ENCODE peak calls at places on chromosomes 2 and 18, in five cellular contexts. A is kidney, P is psoas muscle, F is fibroblast of pulmonary artery, H is progenitor cell of endocrine pancreas. R is an unnamed sample.

GRCh38 chr2:176508984-176509383 is 239.7 kb downstream of the MTX2 start:
- DNase-seq in A (no peak), P (no peak), F (no peak), H (no peak), R (no peak)

GRCh38 chr2:152415811-152416210 is 80.8 kb downstream of the FMNL2 start:
- DNase-seq in A (no peak), P (no peak), F (peak; percentile 66), H (no peak), R (no peak)

GRCh38 chr2:203705184-203705583 is 1.3 kb upstream of the CD28 start:
- DNase-seq in A (no peak), P (no peak), F (no peak), H (no peak), R (no peak)

GRCh38 chr2:236607471-236608307 is 38.1 kb downstream of the ACKR3 start:
- DNase-seq in A (no peak), P (no peak), F (peak; percentile 3), H (no peak), R (no peak)

GRCh38 chr2:128643221-128644065 is 324.8 kb upstream of the HS6ST1 start:
- DNase-seq in A (peak; percentile 32), P (no peak), F (no peak), H (peak; percentile 3), R (peak; percentile 4)

GRCh38 chr2:63261222-63261621 is 210.6 kb downstream of the OTX1 start:
- DNase-seq in A (no peak), P (no peak), F (no peak), H (no peak), R (no peak)

GRCh38 chr2:240840435-240841060 is 20.5 kb upstream of the KIF1A start:
- DNase-seq in A (peak; percentile 74), P (no peak), F (peak; percentile 75), H (peak; percentile 78), R (peak; percentile 82)

GRCh38 chr18:66632771-66633170 is 28.9 kb upstream of the CDH19 start:
- DNase-seq in A (no peak), P (no peak), F (peak; percentile 29), H (no peak), R (no peak)

GRCh38 chr18:63302647-63303405 is 16.7 kb downstream of the BCL2 start:
- DNase-seq in A (no peak), P (no peak), F (no peak), H (no peak), R (no peak)

GRCh38 chr2:240394549-240394948 is 40.9 kb upstream of the GPC1 start:
- DNase-seq in A (peak; percentile 49), P (no peak), F (no peak), H (no peak), R (no peak)

GRCh38 chr2:52844701-52845423 is 922.7 kb upstream of the CHAC2 start:
- DNase-seq in A (no peak), P (no peak), F (peak; percentile 21), H (no peak), R (no peak)

GRCh38 chr2:119484834-119485233 is 39.4 kb downstream of the SCTR start:
- DNase-seq in A (peak; percentile 51), P (no peak), F (no peak), H (no peak), R (no peak)

GRCh38 chr18:49767111-49768050 is 46.0 kb downstream of the ACAA2 start:
- DNase-seq in A (no peak), P (no peak), F (peak; percentile 41), H (no peak), R (peak; percentile 46)

GRCh38 chr2:196591004-196591403 is 48.5 kb upstream of the CCDC150 start:
- DNase-seq in A (no peak), P (no peak), F (no peak), H (no peak), R (no peak)

GRCh38 chr2:52416340-52416739 is 1351.3 kb upstream of the CHAC2 start:
- DNase-seq in A (no peak), P (no peak), F (peak; percentile 16), H (no peak), R (no peak)

GRCh38 chr2:203763425-203764272 is 57.2 kb downstream of the CD28 start:
- DNase-seq in A (no peak), P (no peak), F (no peak), H (no peak), R (no peak)

GRCh38 chr2:163859951-163860350 is 124.1 kb upstream of the FIGN start:
- DNase-seq in A (no peak), P (no peak), F (no peak), H (no peak), R (no peak)

GRCh38 chr2:241559489-241560180 is 1.1 kb downstream of the BOK start:
- DNase-seq in A (peak; percentile 84), P (no peak), F (peak; percentile 59), H (no peak), R (peak; percentile 13)

GRCh38 chr2:241577413-241578122 is 19.0 kb downstream of the BOK start:
- DNase-seq in A (peak; percentile 51), P (no peak), F (peak; percentile 52), H (no peak), R (no peak)

GRCh38 chr2:121519153-121519552 is 11.5 kb upstream of the RNU4ATAC start:
- DNase-seq in A (no peak), P (peak; percentile 33), F (no peak), H (no peak), R (no peak)

GRCh38 chr2:128593518-128594272 is 275.0 kb upstream of the HS6ST1 start:
- DNase-seq in A (no peak), P (no peak), F (peak; percentile 54), H (no peak), R (no peak)

GRCh38 chr2:149741646-149742045 is 154.1 kb upstream of the MMADHC start:
- DNase-seq in A (no peak), P (no peak), F (peak; percentile 86), H (no peak), R (no peak)

GRCh38 chr2:239161711-239162140 is 239.1 kb downstream of the HDAC4 start:
- DNase-seq in A (peak; percentile 58), P (peak; percentile 9), F (no peak), H (no peak), R (peak; percentile 2)

GRCh38 chr2:111119004-111119846 is 1.5 kb upstream of the BCL2L11 start:
- DNase-seq in A (peak; percentile 78), P (no peak), F (no peak), H (no peak), R (peak; percentile 44)

GRCh38 chr18:51447351-51447896 is 249.9 kb upstream of the MEX3C start:
- DNase-seq in A (no peak), P (peak; percentile 40), F (peak; percentile 22), H (no peak), R (no peak)

GRCh38 chr2:175576875-175577274 is 395.4 kb upstream of the ATP5MC3 start:
- DNase-seq in A (no peak), P (no peak), F (no peak), H (no peak), R (no peak)

GRCh38 chr2:185502351-185502750 is 236.3 kb upstream of the FSIP2 start:
- DNase-seq in A (no peak), P (no peak), F (no peak), H (no peak), R (peak; percentile 48)

GRCh38 chr2:95025406-95026319 is at the start of gene MAL:
- DNase-seq in A (peak; percentile 84), P (no peak), F (no peak), H (no peak), R (peak; percentile 71)

GRCh38 chr2:20062615-20063545 is 11.5 kb upstream of the LAPTM4A start:
- DNase-seq in A (no peak), P (peak; percentile 56), F (peak; percentile 52), H (no peak), R (no peak)

GRCh38 chr18:73669299-73669698 is 478.3 kb downstream of the FBXO15 start:
- DNase-seq in A (no peak), P (no peak), F (peak; percentile 77), H (no peak), R (no peak)

GRCh38 chr18:75247041-75247551 is 36.5 kb downstream of the TSHZ1 start:
- DNase-seq in A (no peak), P (no peak), F (peak; percentile 66), H (no peak), R (no peak)

DNA sequence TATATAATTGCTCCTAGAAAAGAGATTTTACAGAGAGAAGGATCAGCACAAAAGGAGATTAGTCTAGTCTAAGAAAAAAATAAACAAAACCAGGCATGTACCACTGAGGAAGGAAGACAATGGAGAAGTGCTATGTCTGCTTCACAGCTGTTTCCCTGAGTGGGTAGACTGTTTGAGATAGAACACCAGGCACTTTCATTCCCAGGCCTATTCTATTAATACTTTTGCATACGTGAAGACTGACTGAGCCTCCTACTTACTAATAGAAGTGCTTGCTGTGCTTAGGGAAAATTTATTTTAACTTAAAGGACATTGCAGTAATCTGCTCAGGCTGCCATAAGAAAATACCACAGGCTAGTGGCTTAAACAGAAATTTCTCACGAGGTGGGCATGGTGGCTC is 33.2 kb downstream of the CMPK2 start:
- DNase-seq in A (no peak), P (no peak), F (no peak), H (no peak), R (no peak)
- TF ChIP-seq CTCF in A (no peak), P (no peak), F (no peak), H (no peak), R (no peak)

GRCh38 chr2:12990523-12990922 is 273.8 kb downstream of the TRIB2 start:
- DNase-seq in A (no peak), P (no peak), F (peak; percentile 30), H (no peak), R (no peak)
- TF ChIP-seq CTCF in A (peak; percentile 19), P (peak; percentile 13), F (peak; percentile 41), H (no peak), R (no peak)

DNA sequence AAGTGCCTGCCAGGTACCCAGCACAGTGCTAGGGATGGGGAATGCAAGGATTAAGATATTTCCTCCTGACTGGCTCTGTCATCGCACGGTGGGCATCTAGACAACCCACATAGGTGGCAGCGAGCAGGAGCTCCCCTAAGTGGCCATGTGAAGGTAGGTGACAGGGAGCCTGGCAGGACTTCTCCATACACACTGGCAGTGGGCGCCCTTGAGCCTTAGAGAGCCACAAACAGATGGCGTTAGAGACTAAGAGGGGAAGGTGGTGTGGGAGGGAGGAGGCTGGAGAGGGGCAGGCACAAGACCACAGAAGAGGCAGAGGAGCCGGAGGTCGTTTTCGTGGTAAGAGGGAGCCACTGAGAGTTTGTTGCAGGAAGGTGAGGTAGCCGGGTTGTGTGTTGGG is 15.2 kb downstream of the PRELID3A start:
- DNase-seq in A (no peak), P (no peak), F (no peak), H (no peak), R (no peak)
- TF ChIP-seq CTCF in A (no peak), P (no peak), F (peak; percentile 2), H (no peak), R (no peak)

GRCh38 chr2:88549616-88550292 is 77.5 kb downstream of the EIF2AK3 start:
- DNase-seq in A (no peak), P (no peak), F (no peak), H (no peak), R (peak; percentile 52)

GRCh38 chr2:88556026-88556425 is 71.2 kb downstream of the EIF2AK3 start:
- DNase-seq in A (no peak), P (no peak), F (no peak), H (no peak), R (no peak)

GRCh38 chr2:88557290-88557689 is 70.0 kb downstream of the EIF2AK3 start:
- DNase-seq in A (no peak), P (no peak), F (no peak), H (no peak), R (no peak)

DNA sequence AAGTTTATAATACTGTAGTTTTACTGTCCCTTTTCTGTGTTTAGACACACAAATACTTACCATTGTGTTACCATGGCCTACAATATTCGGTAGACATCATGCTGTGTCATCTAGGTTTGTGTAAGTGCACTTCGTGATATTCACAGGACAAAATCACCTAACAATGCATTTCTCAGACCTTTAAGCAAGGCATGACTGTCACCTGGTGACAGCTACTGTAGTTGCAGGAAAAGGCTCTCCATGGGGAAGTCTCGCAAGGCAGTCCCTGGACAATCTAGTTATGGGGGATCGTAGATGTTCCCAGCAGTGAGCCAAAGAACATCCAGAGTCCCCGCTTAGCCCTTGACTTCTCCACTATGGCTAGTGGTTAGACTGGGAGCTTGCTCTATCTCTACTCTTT is 73.1 kb downstream of the EIF2AK3 start:
- DNase-seq in A (no peak), P (no peak), F (no peak), H (no peak), R (no peak)
- TF ChIP-seq CTCF in A (peak; percentile 13), P (no peak), F (no peak), H (peak; percentile 49), R (no peak)

R was measured in glutamatergic neuron.